ENCODE peak calls at places on chromosomes 5 and 9, in nine cellular contexts. Z is tibial artery, U is MM.1S, G is osteoblast, K is A549, C is psoas muscle, O is neural progenitor cell, Q is mammary epithelial cell, H is esophagus squamous epithelium. W is an unnamed sample.

GRCh38 chr5:139747583-139748504 is 47.8 kb upstream of the PSD2 start:
- DNase-seq in Z (peak), U (no peak), G (peak), K (no peak), C (no peak), O (peak), Q (no peak), H (no peak), W (peak)

GRCh38 chr5:42361321-42361688 is 61.9 kb upstream of the GHR start:
- DNase-seq in Z (no peak), U (no peak), G (no peak), K (no peak), C (no peak), O (no peak), Q (no peak), H (no peak), W (no peak)

GRCh38 chr9:125932012-125932411 is 184.8 kb downstream of the PBX3 start:
- DNase-seq in Z (no peak), U (no peak), G (peak), K (peak), C (no peak), O (no peak), Q (peak), H (no peak), W (no peak)

GRCh38 chr9:75200892-75201470 is 112.7 kb downstream of the OSTF1 start:
- DNase-seq in Z (no peak), U (peak), G (no peak), K (peak), C (no peak), O (peak), Q (peak), H (no peak), W (no peak)

GRCh38 chr5:52859619-52860018 is 71.9 kb downstream of the ITGA1 start:
- DNase-seq in Z (no peak), U (no peak), G (peak), K (no peak), C (no peak), O (no peak), Q (peak), H (no peak), W (no peak)

GRCh38 chr5:148725675-148726074 is 71.3 kb upstream of the HTR4 start:
- DNase-seq in Z (no peak), U (no peak), G (no peak), K (no peak), C (no peak), O (no peak), Q (no peak), H (no peak), W (no peak)

GRCh38 chr9:72585737-72586136 is 64.3 kb downstream of the TMC1 start:
- DNase-seq in Z (no peak), U (no peak), G (no peak), K (no peak), C (peak), O (no peak), Q (peak), H (no peak), W (peak)

GRCh38 chr9:121667890-121668289 is 16.5 kb downstream of the DAB2IP start:
- DNase-seq in Z (no peak), U (no peak), G (no peak), K (no peak), C (no peak), O (no peak), Q (no peak), H (no peak), W (no peak)

GRCh38 chr5:64299805-64300204 is 134.2 kb downstream of the RNF180 start:
- DNase-seq in Z (no peak), U (no peak), G (no peak), K (no peak), C (no peak), O (no peak), Q (peak), H (no peak), W (no peak)

GRCh38 chr9:134735441-134736175 is 94.0 kb downstream of the COL5A1 start:
- DNase-seq in Z (peak), U (no peak), G (no peak), K (no peak), C (peak), O (peak), Q (no peak), H (no peak), W (no peak)

GRCh38 chr5:169650701-169651331 is 13.7 kb downstream of the DOCK2 start:
- DNase-seq in Z (no peak), U (no peak), G (peak), K (no peak), C (no peak), O (no peak), Q (peak), H (no peak), W (no peak)

GRCh38 chr5:108727154-108727638 is 20.5 kb upstream of the FER start:
- DNase-seq in Z (peak), U (no peak), G (peak), K (no peak), C (no peak), O (peak), Q (no peak), H (no peak), W (peak)

GRCh38 chr5:139565411-139566305 is 4.5 kb downstream of the UBE2D2 start:
- DNase-seq in Z (no peak), U (peak), G (peak), K (no peak), C (no peak), O (no peak), Q (no peak), H (no peak), W (no peak)

GRCh38 chr5:76946090-76946489 is 6.8 kb upstream of the CRHBP start:
- DNase-seq in Z (no peak), U (no peak), G (no peak), K (no peak), C (no peak), O (no peak), Q (no peak), H (no peak), W (no peak)

GRCh38 chr9:105890046-105890822 is 195.9 kb downstream of the TMEM38B start:
- DNase-seq in Z (no peak), U (no peak), G (no peak), K (no peak), C (no peak), O (no peak), Q (no peak), H (no peak), W (no peak)

GRCh38 chr5:150262502-150262901 is 27.1 kb downstream of the CAMK2A start:
- DNase-seq in Z (no peak), U (no peak), G (no peak), K (no peak), C (no peak), O (no peak), Q (no peak), H (no peak), W (no peak)

GRCh38 chr5:126777257-126777973 is 479 bp downstream of the LMNB1 start:
- DNase-seq in Z (peak), U (peak), G (peak), K (no peak), C (peak), O (peak), Q (peak), H (no peak), W (peak)

DNA sequence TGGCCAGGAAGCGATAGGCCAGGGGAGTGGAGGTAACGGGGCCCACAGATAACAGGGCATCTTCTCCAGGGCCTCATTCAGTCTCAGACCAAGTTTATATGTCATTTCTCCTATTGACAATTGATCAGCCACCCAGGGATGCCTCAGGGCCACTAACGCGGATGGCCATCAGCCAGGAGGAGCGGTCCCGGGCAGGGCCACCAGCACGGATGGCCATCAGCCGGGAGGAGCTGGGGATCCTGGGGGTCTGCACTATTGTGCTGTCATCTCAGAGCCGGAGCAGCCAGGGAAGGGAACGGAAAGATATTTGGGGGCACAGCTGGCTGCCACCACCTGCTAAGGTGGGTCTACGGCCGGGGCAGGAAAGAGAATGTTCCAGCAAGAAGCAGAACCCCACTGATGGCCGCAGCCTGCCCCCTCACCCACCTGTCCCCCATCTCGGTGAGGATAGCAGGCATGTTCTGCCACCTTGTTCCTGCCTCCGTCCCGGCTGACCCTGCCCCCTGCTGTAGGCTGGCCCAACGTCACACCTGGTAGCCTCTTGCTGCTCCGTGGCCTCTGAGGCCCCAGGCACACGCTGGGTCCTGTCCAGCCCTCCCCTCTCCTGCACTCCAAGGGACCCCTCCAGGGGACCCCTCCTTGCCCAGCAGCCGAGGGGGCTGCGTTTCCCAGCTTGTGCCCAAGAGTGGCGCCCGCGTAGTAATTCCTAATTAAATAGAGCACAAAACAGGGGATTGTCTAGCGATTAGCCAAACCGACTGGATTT is 21.5 kb upstream of the UBAC1 start:
- DNase-seq in Z (no peak), U (no peak), G (no peak), K (no peak), C (no peak), O (no peak), Q (no peak), H (no peak), W (no peak)
- TF ChIP-seq CTCF in Z (no peak), U (no peak), G (no peak), K (no peak), C (no peak), O (no peak), Q (no peak), H (no peak), W (no peak)

GRCh38 chr5:106397700-106398099 is 1273.0 kb downstream of the EFNA5 start:
- DNase-seq in Z (no peak), U (no peak), G (peak), K (no peak), C (no peak), O (no peak), Q (peak), H (no peak), W (no peak)
- H3K27ac ChIP-seq in Z (no peak), U (no peak), G (peak), K (no peak), C (no peak), O (no peak), Q (peak), H (no peak), W (no peak)

GRCh38 chr9:120396926-120397325 is 183.0 kb downstream of the CDK5RAP2 start:
- DNase-seq in Z (no peak), U (no peak), G (no peak), K (no peak), C (no peak), O (no peak), Q (no peak), H (no peak), W (no peak)
- TF ChIP-seq CTCF in Z (no peak), U (no peak), G (no peak), K (no peak), C (no peak), O (no peak), Q (no peak), H (no peak), W (no peak)

DNA sequence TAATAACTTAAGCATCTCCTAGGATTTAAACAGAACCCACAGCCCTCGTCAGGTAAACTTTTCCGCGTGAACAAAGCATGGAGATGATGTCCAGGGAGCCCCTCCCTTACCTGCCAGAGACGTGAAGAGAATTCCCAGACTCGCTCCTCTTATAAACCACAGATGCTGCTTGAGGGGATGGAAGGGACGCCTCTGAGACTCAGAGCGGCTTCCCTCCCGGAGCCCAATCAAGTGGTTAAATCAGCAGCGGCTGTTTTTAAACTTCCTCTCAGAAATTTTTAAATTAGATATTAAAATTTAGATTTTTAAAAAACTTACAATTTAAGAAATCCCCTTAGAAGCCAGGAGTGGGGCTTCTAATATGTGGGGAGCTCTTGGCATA is 71.8 kb downstream of the RAPGEF1 start:
- DNase-seq in Z (no peak), U (no peak), G (no peak), K (no peak), C (no peak), O (no peak), Q (no peak), H (no peak), W (no peak)
- H3K27ac ChIP-seq in Z (peak), U (no peak), G (peak), K (no peak), C (peak), O (no peak), Q (no peak), H (peak), W (no peak)

GRCh38 chr5:103862398-103862797 is 299.8 kb upstream of the NUDT12 start:
- DNase-seq in Z (no peak), U (no peak), G (no peak), K (no peak), C (no peak), O (no peak), Q (no peak), H (no peak), W (no peak)

GRCh38 chr5:103866169-103866568 is 303.6 kb upstream of the NUDT12 start:
- DNase-seq in Z (no peak), U (no peak), G (no peak), K (no peak), C (no peak), O (no peak), Q (no peak), H (no peak), W (no peak)

GRCh38 chr5:103867857-103868598 is 305.4 kb upstream of the NUDT12 start:
- DNase-seq in Z (no peak), U (no peak), G (no peak), K (no peak), C (no peak), O (no peak), Q (peak), H (no peak), W (no peak)
- TF ChIP-seq CTCF in Z (no peak), U (no peak), G (no peak), K (no peak), C (no peak), O (no peak), Q (no peak), H (no peak), W (no peak)

DNA sequence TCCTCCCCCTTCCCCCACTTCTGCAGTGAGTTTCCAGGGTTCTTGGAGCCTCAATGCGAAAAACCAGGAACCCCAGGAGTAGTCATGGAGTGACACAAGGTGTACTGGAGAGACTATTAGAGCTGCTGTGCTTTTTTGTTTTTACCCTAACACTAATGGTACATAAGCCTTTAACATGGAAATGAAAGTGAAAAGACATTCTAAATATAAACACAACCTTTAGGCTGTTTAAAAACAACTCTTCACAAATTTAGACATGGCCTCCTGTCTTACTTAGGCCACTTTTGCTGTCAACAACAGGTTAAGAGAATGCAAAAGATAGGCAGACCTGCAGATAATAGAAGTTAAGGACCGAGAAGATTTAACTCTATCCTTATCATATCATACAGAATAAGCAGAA is 232.2 kb downstream of the DENND1A start:
- DNase-seq in Z (no peak), U (peak), G (no peak), K (no peak), C (no peak), O (no peak), Q (no peak), H (no peak), W (no peak)
- H3K27ac ChIP-seq in Z (no peak), U (peak), G (no peak), K (no peak), C (no peak), O (no peak), Q (no peak), H (no peak), W (no peak)

DNA sequence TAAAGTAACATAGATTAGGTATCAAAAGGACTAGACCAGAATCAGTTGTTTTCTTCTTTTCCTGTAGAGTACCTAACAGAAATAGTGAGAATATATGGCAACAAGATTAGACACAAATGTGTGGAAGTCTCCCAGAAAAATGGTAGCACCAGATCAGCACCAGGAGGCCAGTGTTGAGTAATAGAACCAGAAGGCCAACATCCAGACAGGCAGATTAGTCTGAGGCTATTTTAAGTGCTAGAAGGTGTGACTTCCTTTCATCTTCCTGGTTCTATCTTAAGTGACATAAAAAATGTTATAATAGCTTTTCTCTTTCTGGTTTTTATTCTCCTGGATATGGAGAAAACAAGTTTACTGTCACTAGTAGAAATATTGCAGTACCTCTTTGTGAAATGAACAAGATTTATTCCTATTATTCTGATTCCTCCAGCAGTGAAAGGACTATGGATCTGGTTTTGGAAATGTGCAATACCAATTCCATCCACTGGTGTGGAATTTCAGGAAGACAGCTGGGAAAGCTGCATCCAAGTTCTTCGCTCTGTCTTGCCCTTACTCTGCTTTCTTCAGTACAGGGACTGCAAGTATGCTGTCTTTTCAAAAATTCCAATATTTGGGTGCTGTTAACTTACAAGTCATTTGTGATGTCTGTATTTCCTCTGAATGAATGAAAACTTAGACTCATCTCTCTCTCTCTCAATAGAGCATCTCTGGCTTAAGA is 39.1 kb downstream of the SHLD3 start:
- DNase-seq in Z (no peak), U (no peak), G (peak), K (peak), C (no peak), O (peak), Q (peak), H (no peak), W (no peak)
- TF ChIP-seq CTCF in Z (peak), U (peak), G (peak), K (peak), C (peak), O (peak), Q (peak), H (peak), W (peak)

GRCh38 chr9:13144176-13144820 is 135.2 kb downstream of the MPDZ start:
- DNase-seq in Z (no peak), U (no peak), G (no peak), K (no peak), C (no peak), O (no peak), Q (no peak), H (no peak), W (no peak)

GRCh38 chr9:13142776-13143175 is 136.7 kb downstream of the MPDZ start:
- DNase-seq in Z (no peak), U (no peak), G (no peak), K (no peak), C (no peak), O (no peak), Q (no peak), H (no peak), W (no peak)

GRCh38 chr9:13145340-13145739 is 134.2 kb downstream of the MPDZ start:
- DNase-seq in Z (no peak), U (no peak), G (no peak), K (no peak), C (no peak), O (no peak), Q (no peak), H (no peak), W (no peak)

GRCh38 chr9:13141629-13142028 is 137.9 kb downstream of the MPDZ start:
- DNase-seq in Z (no peak), U (no peak), G (no peak), K (no peak), C (no peak), O (no peak), Q (no peak), H (no peak), W (no peak)

DNA sequence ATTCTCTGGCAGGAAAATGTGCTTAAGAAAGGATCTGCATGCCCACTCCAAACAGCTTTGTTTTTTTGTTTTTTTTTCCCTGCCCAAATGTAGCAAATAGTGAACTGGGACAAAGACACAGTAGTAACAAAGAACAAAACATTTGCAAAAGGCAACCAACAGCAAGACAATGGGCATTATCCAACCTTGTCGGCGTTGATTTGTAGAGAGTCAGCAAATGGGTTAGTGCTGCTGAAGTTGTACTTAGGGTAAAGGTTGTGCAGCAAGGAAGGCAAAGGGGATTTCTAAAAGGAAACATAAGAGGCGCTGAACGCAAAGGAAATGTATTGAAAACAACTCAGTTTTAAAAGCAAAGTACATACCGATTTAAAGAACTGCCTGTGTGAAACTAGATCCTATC is 136.2 kb downstream of the MPDZ start:
- DNase-seq in Z (no peak), U (no peak), G (no peak), K (no peak), C (no peak), O (peak), Q (no peak), H (no peak), W (no peak)
- H3K27ac ChIP-seq in Z (peak), U (no peak), G (no peak), K (no peak), C (peak), O (peak), Q (no peak), H (no peak), W (no peak)